ENCODE peak calls at places on chromosomes 2 and 18, in four cellular contexts. Q is H1, S is mesendoderm, A is IMR-90. J is an unnamed sample.

GRCh38 chr2:237904806-237905599 is 45.6 kb downstream of the RAMP1 start:
- DNase-seq in Q (no peak), S (no peak), A (peak), J (no peak)

GRCh38 chr2:187299122-187299906 is 148.7 kb downstream of the CALCRL start:
- DNase-seq in Q (no peak), S (peak), A (no peak), J (no peak)

GRCh38 chr2:191209346-191209745 is 35.9 kb upstream of the MYO1B start:
- DNase-seq in Q (no peak), S (no peak), A (peak), J (no peak)

GRCh38 chr2:98458207-98458606 is 13.5 kb downstream of the INPP4A start:
- DNase-seq in Q (no peak), S (no peak), A (peak), J (no peak)

GRCh38 chr18:1526996-1527395 is 622.3 kb downstream of the ADCYAP1 start:
- DNase-seq in Q (no peak), S (no peak), A (no peak), J (no peak)

GRCh38 chr2:152405206-152406118 is 70.5 kb downstream of the FMNL2 start:
- DNase-seq in Q (no peak), S (peak), A (peak), J (no peak)

GRCh38 chr18:9103488-9103887 is 989 bp downstream of the NDUFV2 start:
- DNase-seq in Q (no peak), S (peak), A (peak), J (no peak)

GRCh38 chr2:43106767-43107527 is 119.5 kb downstream of the ZFP36L2 start:
- DNase-seq in Q (no peak), S (no peak), A (no peak), J (no peak)

GRCh38 chr2:143475131-143475784 is 346.0 kb downstream of the ARHGAP15 start:
- DNase-seq in Q (no peak), S (no peak), A (peak), J (no peak)
- H4K5ac ChIP-seq in Q (no peak), S (no peak), A (peak), J (no peak)

GRCh38 chr2:134273240-134273983 is 19.5 kb downstream of the MGAT5 start:
- DNase-seq in Q (no peak), S (no peak), A (no peak), J (no peak)

GRCh38 chr2:134272831-134273230 is 19.0 kb downstream of the MGAT5 start:
- DNase-seq in Q (no peak), S (no peak), A (no peak), J (no peak)

GRCh38 chr2:134271758-134272157 is 17.9 kb downstream of the MGAT5 start:
- DNase-seq in Q (no peak), S (no peak), A (no peak), J (no peak)

GRCh38 chr2:134268265-134268664 is 14.4 kb downstream of the MGAT5 start:
- DNase-seq in Q (no peak), S (no peak), A (peak), J (no peak)

GRCh38 chr2:134269986-134270735 is 16.3 kb downstream of the MGAT5 start:
- DNase-seq in Q (no peak), S (no peak), A (no peak), J (no peak)
- H4K5ac ChIP-seq in Q (no peak), S (no peak), A (no peak), J (no peak)

GRCh38 chr2:213007290-213007838 is 144.0 kb downstream of the IKZF2 start:
- DNase-seq in Q (no peak), S (peak), A (no peak), J (no peak)
- H4K5ac ChIP-seq in Q (no peak), S (no peak), A (no peak), J (no peak)

GRCh38 chr2:207960090-207960489 is 65.2 kb downstream of the PLEKHM3 start:
- DNase-seq in Q (no peak), S (no peak), A (no peak), J (no peak)

GRCh38 chr2:207953354-207953753 is 72.0 kb downstream of the PLEKHM3 start:
- DNase-seq in Q (no peak), S (no peak), A (no peak), J (no peak)

GRCh38 chr2:207951734-207952480 is 73.4 kb downstream of the PLEKHM3 start:
- DNase-seq in Q (no peak), S (no peak), A (no peak), J (no peak)

GRCh38 chr2:207952564-207953345 is 72.6 kb downstream of the PLEKHM3 start:
- DNase-seq in Q (no peak), S (no peak), A (no peak), J (no peak)

DNA sequence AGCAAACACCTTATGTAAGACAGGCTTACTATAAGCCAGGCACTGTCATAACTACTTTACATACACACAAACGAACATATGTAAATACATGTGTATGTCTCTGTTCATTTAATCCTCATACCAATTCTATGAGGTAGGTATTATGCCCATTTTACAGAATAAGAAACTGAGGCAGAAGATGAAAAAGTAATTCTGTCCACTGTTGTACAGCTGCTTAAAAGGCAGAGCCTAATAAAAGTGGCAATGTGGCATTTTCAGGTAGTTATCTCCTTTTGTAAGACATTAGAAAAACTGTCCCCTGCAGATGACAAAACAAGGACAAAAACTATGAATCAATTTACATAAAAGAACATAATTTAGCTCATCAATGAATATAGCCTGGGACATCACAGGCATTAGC is 69.9 kb downstream of the PLEKHM3 start:
- DNase-seq in Q (no peak), S (no peak), A (no peak), J (no peak)
- H4K5ac ChIP-seq in Q (no peak), S (no peak), A (no peak), J (no peak)

DNA sequence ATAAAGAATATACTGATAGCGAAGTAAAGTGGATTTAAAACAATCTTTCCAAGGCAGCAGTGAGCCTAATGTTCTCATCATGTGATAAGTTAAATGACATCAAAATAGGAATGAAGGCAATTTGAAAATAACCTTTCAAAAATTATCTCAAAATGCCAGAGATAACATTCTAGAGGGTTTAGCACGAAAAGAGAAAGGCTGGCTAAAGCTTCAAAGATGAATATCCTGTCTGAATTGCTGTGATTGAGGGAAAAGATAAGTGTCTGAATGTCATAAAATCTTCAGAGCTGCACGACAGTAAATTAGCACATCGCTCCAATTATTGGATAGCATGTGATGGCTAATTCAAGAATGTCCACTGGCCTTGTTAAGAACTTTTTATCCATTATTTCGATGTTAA is 159.3 kb downstream of the PID1 start:
- DNase-seq in Q (no peak), S (no peak), A (no peak), J (no peak)
- H4K5ac ChIP-seq in Q (no peak), S (no peak), A (no peak), J (no peak)